ENCODE peak calls at places on chromosome 2, in eight cellular contexts. A is ascending aorta; B is body of pancreas; S is GM12878; U is AG09319; E is foreskin keratinocyte; F is activated CD8-positive, alpha-beta T cell treated with anti-CD3 and anti-CD28 coated beads for 36 hours; M is transverse colon. W is an unnamed sample.

GRCh38 chr2:20589975-20590703 is 60.8 kb downstream of the HS1BP3 start:
- DNase-seq in A (no peak), B (no peak), S (no peak), U (no peak), E (no peak), F (no peak), M (peak), W (no peak)

GRCh38 chr2:102107741-102108070 is 34.8 kb upstream of the IL1R1 start:
- DNase-seq in A (no peak), B (no peak), S (peak), U (no peak), E (no peak), F (no peak), M (no peak), W (no peak)

GRCh38 chr2:174965551-174965950 is 39.6 kb downstream of the CHN1 start:
- DNase-seq in A (no peak), B (no peak), S (no peak), U (no peak), E (no peak), F (no peak), M (no peak), W (no peak)

GRCh38 chr2:200756618-200757321 is 54.9 kb upstream of the BZW1 start:
- DNase-seq in A (no peak), B (no peak), S (no peak), U (no peak), E (peak), F (no peak), M (peak), W (peak)

GRCh38 chr2:183780072-183780471 is 655.8 kb downstream of the NUP35 start:
- DNase-seq in A (no peak), B (no peak), S (no peak), U (no peak), E (no peak), F (no peak), M (no peak), W (no peak)

GRCh38 chr2:88613921-88614320 is 13.3 kb downstream of the EIF2AK3 start:
- DNase-seq in A (no peak), B (no peak), S (no peak), U (no peak), E (no peak), F (no peak), M (no peak), W (no peak)

GRCh38 chr2:224875153-224875552 is 159.0 kb upstream of the CCDC195 start:
- DNase-seq in A (no peak), B (no peak), S (no peak), U (no peak), E (no peak), F (no peak), M (no peak), W (no peak)

GRCh38 chr2:96084006-96084857 is 32.1 kb downstream of the ADRA2B start:
- DNase-seq in A (no peak), B (no peak), S (no peak), U (no peak), E (no peak), F (no peak), M (no peak), W (no peak)

GRCh38 chr2:209331291-209331844 is 92.5 kb upstream of the MAP2 start:
- DNase-seq in A (no peak), B (peak), S (no peak), U (no peak), E (no peak), F (peak), M (no peak), W (no peak)

GRCh38 chr2:156065912-156066311 is 266.6 kb downstream of the NR4A2 start:
- DNase-seq in A (no peak), B (peak), S (no peak), U (no peak), E (no peak), F (peak), M (no peak), W (no peak)
- TF ChIP-seq CTCF in A (no peak), B (no peak), S (peak), U (no peak), E (peak), F (peak), M (peak), W (no peak)

GRCh38 chr2:112724611-112725525 is 4.0 kb downstream of the NT5DC4 start:
- DNase-seq in A (no peak), B (no peak), S (no peak), U (no peak), E (no peak), F (peak), M (no peak), W (no peak)
- TF ChIP-seq CTCF in A (no peak), B (no peak), S (peak), U (peak), E (peak), F (no peak), M (no peak), W (no peak)

DNA sequence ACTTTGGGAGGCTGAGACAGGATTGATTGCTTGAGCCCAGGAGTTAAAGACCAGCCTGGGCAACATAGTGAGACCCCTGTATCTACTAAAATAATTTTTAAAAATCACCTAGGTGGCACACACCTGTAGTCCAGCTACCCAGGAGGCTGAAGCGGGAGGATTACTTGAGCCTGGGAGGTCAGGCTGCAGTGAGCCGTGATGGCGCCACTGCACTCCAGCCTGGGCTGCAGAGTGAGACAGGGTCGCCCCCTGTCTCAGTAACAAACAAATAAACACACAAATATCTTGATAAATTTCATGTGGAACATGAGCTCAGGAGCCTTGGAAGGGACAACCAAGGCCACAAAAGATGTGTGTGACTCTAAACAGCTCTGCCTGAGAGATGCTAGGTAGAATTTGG is 11.7 kb upstream of the ANKRD53 start:
- DNase-seq in A (no peak), B (no peak), S (no peak), U (no peak), E (no peak), F (no peak), M (no peak), W (no peak)
- TF ChIP-seq CTCF in A (no peak), B (no peak), S (no peak), U (no peak), E (no peak), F (no peak), M (no peak), W (no peak)

DNA sequence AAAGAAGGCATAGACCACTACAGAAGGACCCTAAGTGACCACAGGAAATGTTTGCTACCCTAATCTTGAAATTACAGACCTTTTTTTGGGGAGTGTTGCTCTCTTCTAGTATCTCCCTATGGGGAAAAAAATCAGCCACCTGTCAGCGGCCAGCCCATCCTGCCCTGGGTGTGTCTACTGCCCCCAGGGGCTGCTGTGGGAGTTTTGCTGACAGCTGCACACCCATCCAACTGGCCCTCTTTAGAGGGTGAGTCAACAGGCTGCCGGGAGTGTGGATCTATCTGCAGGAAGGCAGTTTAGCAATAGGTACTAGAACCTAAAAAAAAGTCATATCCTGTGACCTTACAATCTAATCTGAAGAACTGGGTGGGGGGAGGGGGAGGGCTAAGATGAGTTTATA is 796 bp upstream of the DYSF start:
- DNase-seq in A (no peak), B (no peak), S (no peak), U (no peak), E (peak), F (peak), M (no peak), W (no peak)
- TF ChIP-seq CTCF in A (no peak), B (no peak), S (no peak), U (no peak), E (peak), F (no peak), M (no peak), W (no peak)

DNA sequence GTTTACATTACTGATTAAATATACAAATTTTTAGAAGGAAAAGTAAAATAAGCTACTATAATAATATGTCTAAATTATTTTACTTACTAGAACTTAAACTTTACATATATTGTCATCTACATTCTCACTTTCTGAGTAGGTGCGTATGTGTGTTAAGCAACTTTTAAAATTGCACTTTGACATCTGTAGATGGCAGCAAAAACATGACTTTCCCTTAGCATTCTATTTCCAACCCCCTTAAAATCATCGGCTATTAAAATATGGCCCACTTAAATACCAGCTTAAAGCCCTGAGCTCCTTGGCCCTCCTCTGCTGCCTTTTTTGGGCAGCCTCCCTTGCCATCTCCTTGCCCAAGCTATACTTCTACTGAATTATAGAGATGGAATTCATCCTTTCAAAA is 78.0 kb downstream of the UPP2 start:
- DNase-seq in A (no peak), B (no peak), S (no peak), U (no peak), E (no peak), F (no peak), M (no peak), W (no peak)
- TF ChIP-seq CTCF in A (no peak), B (no peak), S (peak), U (peak), E (peak), F (peak), M (peak), W (no peak)

W was measured in mucosa of descending colon.